ENCODE peak calls at places on chromosomes 4 and X, in seven cellular contexts. P is breast epithelium; R is A549; Z is stomach; X is CD8-positive, alpha-beta T cell; K is heart left ventricle; Q is transverse colon. U is an unnamed sample.

GRCh38 chrX:130728208-130728607 is 174.8 kb downstream of the ENOX2 start:
- DNase-seq in Q (no peak), P (no peak), K (no peak), Z (no peak), R (no peak), X (no peak), U (peak; percentile 29)

GRCh38 chr4:99998062-99998880 is 48.2 kb upstream of the H2AZ1 start:
- DNase-seq in P (no peak), Z (no peak), X (no peak), R (peak; percentile 13), K (no peak), Q (no peak), U (peak; percentile 17)

GRCh38 chr4:156609421-156609820 is 362.2 kb downstream of the PDGFC start:
- DNase-seq in Z (no peak), K (peak; percentile 61), Q (peak; percentile 8), R (no peak), X (no peak), P (no peak), U (no peak)

GRCh38 chrX:47430925-47431324 is 52.1 kb downstream of the ZNF41 start:
- DNase-seq in Z (no peak), P (no peak), Q (no peak), X (no peak), K (no peak), R (no peak), U (no peak)

GRCh38 chr4:53012738-53013137 is 150.6 kb downstream of the RASL11B start:
- DNase-seq in Z (no peak), Q (no peak), R (no peak), P (no peak), K (no peak), X (no peak), U (peak; percentile 65)

GRCh38 chr4:35926753-35927152 is 317.6 kb downstream of the ARAP2 start:
- DNase-seq in P (no peak), Q (no peak), R (no peak), X (no peak), Z (no peak), K (no peak), U (no peak)

GRCh38 chrX:3346436-3347329 is at the start of gene MXRA5:
- DNase-seq in Z (no peak), K (peak; percentile 68), Q (no peak), R (no peak), X (no peak), P (no peak), U (peak; percentile 64)

GRCh38 chrX:141341341-141341740 is 99.0 kb upstream of the SPANXC start:
- DNase-seq in Z (no peak), K (no peak), X (no peak), R (peak; percentile 13), Q (no peak), P (no peak), U (no peak)

GRCh38 chr4:158181906-158182305 is 9.1 kb upstream of the GASK1B start:
- DNase-seq in P (peak; percentile 63), X (no peak), R (no peak), Z (no peak), K (no peak), Q (no peak), U (no peak)

GRCh38 chr4:82753725-82754410 is 44.7 kb downstream of the SCD5 start:
- DNase-seq in Z (no peak), K (no peak), X (no peak), P (no peak), R (no peak), Q (no peak), U (no peak)

GRCh38 chr4:17030543-17030942 is 132.1 kb upstream of the LDB2 start:
- DNase-seq in R (peak; percentile 0), Q (no peak), K (no peak), Z (no peak), X (no peak), P (no peak), U (no peak)

GRCh38 chr4:37138789-37139188 is 105.8 kb upstream of the NWD2 start:
- DNase-seq in R (no peak), Z (no peak), X (no peak), P (no peak), K (no peak), Q (no peak), U (no peak)

GRCh38 chrX:10399152-10399741 is 221.1 kb downstream of the MID1 start:
- DNase-seq in R (no peak), K (no peak), Q (no peak), Z (no peak), X (no peak), P (no peak), U (peak; percentile 5)

GRCh38 chr4:82726601-82727000 is 72.0 kb downstream of the SCD5 start:
- DNase-seq in R (no peak), K (no peak), P (no peak), Q (no peak), Z (no peak), X (no peak), U (no peak)

GRCh38 chrX:65740909-65741308 is 73.5 kb downstream of the MSN start:
- DNase-seq in Q (no peak), R (no peak), P (no peak), X (no peak), Z (no peak), K (no peak), U (no peak)

GRCh38 chrX:95291561-95291960 is 1393.1 kb upstream of the DIAPH2 start:
- DNase-seq in P (no peak), Q (no peak), Z (no peak), K (no peak), R (no peak), X (no peak), U (no peak)

GRCh38 chr4:38664704-38665401 is 854 bp downstream of the KLF3 start:
- DNase-seq in Q (peak; percentile 72), R (no peak), K (peak; percentile 81), Z (peak; percentile 69), P (peak; percentile 47), X (peak; percentile 56), U (peak; percentile 71)
- H3K4me1 ChIP-seq in Q (peaks cover 7% of the 10 kb centered on the region), R (peaks cover 30% of the 10 kb centered on the region), K (peaks cover 53% of the 10 kb centered on the region), Z (peaks cover 56% of the 10 kb centered on the region), P (no peaks in the 10 kb centered on the region), X (peaks cover 60% of the 10 kb centered on the region), U (peaks cover 29% of the 10 kb centered on the region)

GRCh38 chr4:48332661-48333060 is 8.7 kb upstream of the SLAIN2 start:
- DNase-seq in P (no peak), R (no peak), X (no peak), Z (no peak), Q (no peak), K (no peak), U (no peak)

GRCh38 chr4:48333587-48333986 is 7.7 kb upstream of the SLAIN2 start:
- DNase-seq in P (no peak), X (no peak), Q (no peak), R (no peak), Z (no peak), K (no peak), U (no peak)

GRCh38 chr4:48334236-48334635 is 7.1 kb upstream of the SLAIN2 start:
- DNase-seq in X (no peak), Q (no peak), P (no peak), K (no peak), Z (no peak), R (no peak), U (no peak)

GRCh38 chr4:48336471-48336870 is 4.9 kb upstream of the SLAIN2 start:
- DNase-seq in Q (no peak), R (no peak), Z (no peak), K (no peak), X (no peak), P (no peak), U (no peak)

DNA sequence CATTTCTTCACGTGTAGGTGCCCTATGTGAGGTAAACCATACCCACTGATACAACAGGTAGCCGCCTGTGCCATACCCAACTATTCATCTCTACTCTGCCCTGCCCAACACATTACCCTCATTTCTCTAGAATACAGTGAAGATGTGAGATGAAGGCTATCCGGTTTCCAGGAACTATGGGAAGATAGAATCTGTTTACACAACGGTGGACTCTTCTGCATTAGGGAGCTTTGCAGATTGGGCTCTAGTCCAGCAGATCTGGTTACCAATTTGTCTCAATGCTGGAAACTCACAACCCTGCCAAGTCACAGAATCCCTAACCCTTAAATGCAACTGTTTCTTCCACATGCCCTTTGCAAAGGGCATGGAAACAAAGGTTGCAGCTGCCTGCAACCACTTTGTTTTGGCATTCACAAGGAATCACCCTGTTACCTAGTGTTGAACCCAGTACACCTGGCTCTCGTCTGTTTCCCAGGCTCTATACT is 6.4 kb upstream of the SLAIN2 start:
- DNase-seq in R (no peak), Z (no peak), Q (no peak), P (no peak), X (no peak), K (no peak), U (peak; percentile 16)
- H3K4me1 ChIP-seq in R (peaks cover 26% of the 10 kb centered on the region), Z (peaks cover 7% of the 10 kb centered on the region), Q (peaks cover 2% of the 10 kb centered on the region), P (no peaks in the 10 kb centered on the region), X (peaks cover 1% of the 10 kb centered on the region), K (peaks cover 24% of the 10 kb centered on the region), U (peaks cover 6% of the 10 kb centered on the region)

GRCh38 chr4:2259541-2260267 is 2.2 kb downstream of the MXD4 start:
- DNase-seq in P (no peak), Q (peak; percentile 7), K (peak; percentile 58), R (no peak), X (no peak), Z (peak; percentile 21), U (no peak)

GRCh38 chr4:2257361-2258001 is 4.4 kb downstream of the MXD4 start:
- DNase-seq in P (peak; percentile 17), Z (peak; percentile 25), K (no peak), Q (peak; percentile 8), R (no peak), X (peak; percentile 7), U (no peak)

GRCh38 chr4:2258091-2259035 is 3.5 kb downstream of the MXD4 start:
- DNase-seq in P (peak; percentile 17), Z (peak; percentile 24), R (no peak), K (peak; percentile 62), X (peak; percentile 9), Q (peak; percentile 7), U (no peak)

GRCh38 chr4:2260336-2261109 is 1.4 kb downstream of the MXD4 start:
- DNase-seq in X (no peak), K (peak; percentile 66), R (no peak), P (no peak), Z (peak; percentile 28), Q (peak; percentile 15), U (no peak)

GRCh38 chr4:2259036-2259540 is 2.8 kb downstream of the MXD4 start:
- DNase-seq in Z (peak; percentile 25), P (no peak), R (no peak), Q (peak; percentile 5), X (peak; percentile 8), K (peak; percentile 56), U (no peak)
- H3K4me1 ChIP-seq in Z (peaks cover 84% of the 10 kb centered on the region), P (peaks cover 29% of the 10 kb centered on the region), R (peaks cover 6% of the 10 kb centered on the region), Q (peaks cover 34% of the 10 kb centered on the region), X (peaks cover 25% of the 10 kb centered on the region), K (peaks cover 73% of the 10 kb centered on the region), U (no peaks in the 10 kb centered on the region)

GRCh38 chrX:97290199-97290598 is 406.5 kb downstream of the RPA4 start:
- DNase-seq in Z (no peak), Q (no peak), R (no peak), X (no peak), P (no peak), K (no peak), U (no peak)

GRCh38 chrX:97295954-97296353 is 412.2 kb downstream of the RPA4 start:
- DNase-seq in P (no peak), X (no peak), Q (no peak), Z (no peak), K (no peak), R (no peak), U (no peak)

DNA sequence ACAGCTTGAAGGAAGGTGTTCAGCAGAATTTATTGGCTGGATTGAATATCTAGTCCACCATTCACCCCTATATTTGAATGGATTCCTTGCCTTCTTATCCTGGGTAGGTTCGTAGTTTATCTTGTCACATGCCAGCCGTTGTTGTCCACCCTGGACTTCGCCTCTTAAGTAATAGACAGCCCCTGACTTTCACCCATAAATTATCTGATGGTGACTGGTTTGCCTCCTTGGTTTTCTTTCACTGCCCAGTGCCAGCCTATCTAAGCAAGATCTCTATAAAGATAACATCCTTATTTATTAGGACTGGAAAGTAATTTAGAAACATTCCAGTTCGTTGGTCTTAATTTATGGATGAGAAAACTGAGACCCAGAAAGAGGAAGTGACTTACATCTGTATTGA is 410.3 kb downstream of the RPA4 start:
- DNase-seq in Z (no peak), R (no peak), P (no peak), X (no peak), Q (no peak), K (no peak), U (no peak)
- H3K4me1 ChIP-seq in Z (no peaks in the 10 kb centered on the region), R (no peaks in the 10 kb centered on the region), P (no peaks in the 10 kb centered on the region), X (no peaks in the 10 kb centered on the region), Q (no peaks in the 10 kb centered on the region), K (no peaks in the 10 kb centered on the region), U (no peaks in the 10 kb centered on the region)

U was measured in cardiac muscle cell.